ENCODE peak calls at places on chromosomes 2 and 18, in four cellular contexts. Y, J, P and Q are unnamed samples.

GRCh38 chr2:162226836-162227235 is 16.4 kb downstream of the FAP start:
- DNase-seq in P (peak), Y (no peak), J (no peak), Q (no peak)

GRCh38 chr18:68314403-68314802 is 400.5 kb downstream of the TMX3 start:
- DNase-seq in Y (peak), P (no peak), J (no peak), Q (no peak)

GRCh38 chr2:68463287-68463877 is 3.7 kb downstream of the FBXO48 start:
- DNase-seq in Y (peak), P (peak), J (no peak), Q (peak)

GRCh38 chr2:12856934-12857660 is 140.4 kb downstream of the TRIB2 start:
- DNase-seq in Y (peak), P (peak), J (no peak), Q (peak)

GRCh38 chr2:39433586-39434195 is 3.4 kb downstream of the MAP4K3 start:
- DNase-seq in J (no peak), Y (no peak), P (peak), Q (no peak)

GRCh38 chr2:68908392-68908970 is 37.3 kb upstream of the BMP10 start:
- DNase-seq in Y (peak), J (no peak), P (peak), Q (peak)

GRCh38 chr2:71950256-71951066 is 197.2 kb downstream of the CYP26B1 start:
- DNase-seq in P (no peak), Y (peak), J (no peak), Q (no peak)

GRCh38 chr2:226869371-226869770 is 33.5 kb downstream of the RHBDD1 start:
- DNase-seq in J (no peak), Y (peak), P (no peak), Q (no peak)

GRCh38 chr18:293557-293956 is 25.7 kb upstream of the THOC1 start:
- DNase-seq in P (peak), Y (peak), J (no peak), Q (no peak)

GRCh38 chr2:186570587-186570986 is 19.3 kb upstream of the ITGAV start:
- DNase-seq in Y (peak), J (no peak), P (peak), Q (peak)

GRCh38 chr2:101133492-101134101 is 17.6 kb downstream of the TBC1D8 start:
- DNase-seq in Y (no peak), J (no peak), P (no peak), Q (no peak)

GRCh38 chr18:12441475-12442035 is 33.8 kb downstream of the PRELID3A start:
- DNase-seq in P (no peak), Y (no peak), J (no peak), Q (no peak)

GRCh38 chr18:10579079-10579867 is 53.4 kb downstream of the NAPG start:
- DNase-seq in P (peak), Y (peak), J (peak), Q (no peak)

GRCh38 chr18:44731866-44732555 is 51.3 kb downstream of the SETBP1 start:
- DNase-seq in P (no peak), J (no peak), Y (peak), Q (no peak)

GRCh38 chr2:164430166-164430783 is 191.0 kb downstream of the GRB14 start:
- DNase-seq in P (peak), J (no peak), Y (peak), Q (peak)

GRCh38 chr18:46756559-46757201 is at the start of gene ST8SIA5:
- DNase-seq in P (no peak), J (peak), Y (no peak), Q (peak)

GRCh38 chr18:28350821-28351220 is 173.9 kb upstream of the CDH2 start:
- DNase-seq in Y (no peak), J (no peak), P (no peak), Q (no peak)

GRCh38 chr2:28276807-28277206 is 115.9 kb upstream of the FOSL2 start:
- DNase-seq in Y (peak), J (peak), P (no peak), Q (no peak)

GRCh38 chr2:119012345-119013301 is 70.6 kb downstream of the MARCO start:
- DNase-seq in P (no peak), Y (no peak), J (peak), Q (no peak)

GRCh38 chr2:176553685-176554106 is 284.5 kb downstream of the MTX2 start:
- DNase-seq in P (peak), J (peak), Y (peak), Q (peak)

GRCh38 chr2:175030380-175031271 is 25.4 kb upstream of the CHN1 start:
- DNase-seq in J (no peak), P (peak), Y (peak), Q (peak)

GRCh38 chr18:54205951-54206350 is 18.5 kb downstream of the MBD2 start:
- DNase-seq in J (no peak), P (peak), Y (peak), Q (no peak)

GRCh38 chr2:28169492-28169891 is 223.2 kb upstream of the FOSL2 start:
- DNase-seq in Y (no peak), J (no peak), P (no peak), Q (no peak)

GRCh38 chr18:79746730-79747129 is 51.0 kb upstream of the KCNG2 start:
- DNase-seq in Y (no peak), J (no peak), P (no peak), Q (no peak)

DNA sequence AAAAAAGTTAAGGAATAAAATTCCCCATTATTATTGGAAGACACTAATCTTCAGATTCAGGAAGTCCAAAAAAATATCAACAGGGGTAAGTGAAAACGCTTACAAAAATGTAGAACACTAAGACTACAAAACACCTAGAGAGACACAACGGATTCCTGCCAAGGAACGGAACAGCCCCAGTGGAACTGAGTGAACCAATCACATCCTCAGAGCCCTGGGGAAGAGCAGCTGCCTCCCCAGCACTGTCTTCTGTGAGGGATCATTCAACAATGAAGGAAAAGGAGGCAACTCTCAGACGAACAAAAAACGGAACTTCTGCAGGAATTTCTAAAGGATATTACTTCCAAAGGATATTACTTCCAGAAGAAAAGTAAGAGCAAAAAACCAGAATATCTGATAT is 82.0 kb downstream of the HDAC4 start:
- DNase-seq in Y (peak), P (peak), J (no peak), Q (no peak)
- H3K4me3 ChIP-seq in Y (no peak), P (no peak), J (peak), Q (peak)

GRCh38 chr2:207239222-207239674 is 73.5 kb upstream of the KLF7 start:
- DNase-seq in Y (peak), P (peak), J (no peak), Q (no peak)
- H3K4me3 ChIP-seq in Y (no peak), P (no peak), J (no peak), Q (no peak)

GRCh38 chr18:31206787-31207381 is 44.2 kb upstream of the DSC1 start:
- DNase-seq in J (no peak), Y (no peak), P (peak), Q (peak)
- H3K4me3 ChIP-seq in J (peak), Y (no peak), P (no peak), Q (no peak)

GRCh38 chr2:189552991-189553404 is 27.6 kb downstream of the SLC40A1 start:
- DNase-seq in J (no peak), Y (no peak), P (no peak), Q (no peak)
- H3K4me3 ChIP-seq in J (no peak), Y (no peak), P (no peak), Q (no peak)